ENCODE peak calls at places on chromosomes 11 and 22, in seven cellular contexts. One of them, this sample, is unnamed. For H3K9me3, the result is how much of the 10 kb centered on the place peaks cover.

GRCh38 chr11:36361901-36362391 is 65.9 kb downstream of the PRR5L start:
- DNase-seq in fibroblast of lung: peak
- DNase-seq in lung: no peak
- DNase-seq in right cardiac atrium: peak
- DNase-seq in Peyer's patch: no peak
- DNase-seq in OCI-LY7: no peak
- DNase-seq in transverse colon: no peak
- DNase-seq in this sample: peak

GRCh38 chr22:35552186-35552842 is 11.7 kb downstream of the RASD2 start:
- DNase-seq in Peyer's patch: peak
- DNase-seq in fibroblast of lung: no peak
- DNase-seq in lung: no peak
- DNase-seq in right cardiac atrium: no peak
- DNase-seq in transverse colon: peak
- DNase-seq in OCI-LY7: peak
- DNase-seq in this sample: peak

GRCh38 chr11:92440701-92441338 is 216.2 kb downstream of the FAT3 start:
- DNase-seq in fibroblast of lung: peak
- DNase-seq in OCI-LY7: no peak
- DNase-seq in lung: no peak
- DNase-seq in Peyer's patch: no peak
- DNase-seq in right cardiac atrium: no peak
- DNase-seq in transverse colon: no peak
- DNase-seq in this sample: no peak

GRCh38 chr11:29448246-29448877 is 568.5 kb downstream of the KCNA4 start:
- DNase-seq in lung: no peak
- DNase-seq in fibroblast of lung: peak
- DNase-seq in transverse colon: no peak
- DNase-seq in OCI-LY7: peak
- DNase-seq in Peyer's patch: no peak
- DNase-seq in right cardiac atrium: no peak
- DNase-seq in this sample: peak

GRCh38 chr22:36546092-36546804 is 17.3 kb upstream of the EIF3D start:
- DNase-seq in lung: no peak
- DNase-seq in Peyer's patch: no peak
- DNase-seq in OCI-LY7: peak
- DNase-seq in transverse colon: peak
- DNase-seq in right cardiac atrium: peak
- DNase-seq in fibroblast of lung: peak
- DNase-seq in this sample: peak

GRCh38 chr11:128294001-128294684 is 293.2 kb downstream of the ETS1 start:
- DNase-seq in lung: no peak
- DNase-seq in fibroblast of lung: no peak
- DNase-seq in OCI-LY7: no peak
- DNase-seq in right cardiac atrium: no peak
- DNase-seq in transverse colon: no peak
- DNase-seq in Peyer's patch: no peak
- DNase-seq in this sample: no peak

GRCh38 chr11:69355346-69355940 is 61.5 kb downstream of the MYEOV start:
- DNase-seq in Peyer's patch: no peak
- DNase-seq in right cardiac atrium: no peak
- DNase-seq in fibroblast of lung: no peak
- DNase-seq in transverse colon: no peak
- DNase-seq in lung: no peak
- DNase-seq in OCI-LY7: no peak
- DNase-seq in this sample: no peak

GRCh38 chr11:35099278-35100018 is 39.5 kb upstream of the CD44 start:
- DNase-seq in right cardiac atrium: no peak
- DNase-seq in fibroblast of lung: peak
- DNase-seq in lung: no peak
- DNase-seq in OCI-LY7: no peak
- DNase-seq in Peyer's patch: no peak
- DNase-seq in transverse colon: no peak
- DNase-seq in this sample: peak

GRCh38 chr22:36901411-36902142 is 11.9 kb upstream of the CSF2RB start:
- DNase-seq in Peyer's patch: no peak
- DNase-seq in fibroblast of lung: no peak
- DNase-seq in right cardiac atrium: no peak
- DNase-seq in OCI-LY7: no peak
- DNase-seq in transverse colon: peak
- DNase-seq in lung: no peak
- DNase-seq in this sample: no peak

GRCh38 chr11:119972281-119972680 is 165.6 kb downstream of the TRIM29 start:
- DNase-seq in lung: no peak
- DNase-seq in Peyer's patch: no peak
- DNase-seq in OCI-LY7: no peak
- DNase-seq in fibroblast of lung: no peak
- DNase-seq in transverse colon: no peak
- DNase-seq in right cardiac atrium: no peak
- DNase-seq in this sample: no peak

GRCh38 chr11:74444173-74444832 is 23.0 kb downstream of the KCNE3 start:
- DNase-seq in transverse colon: no peak
- DNase-seq in right cardiac atrium: no peak
- DNase-seq in lung: no peak
- DNase-seq in OCI-LY7: no peak
- DNase-seq in Peyer's patch: no peak
- DNase-seq in fibroblast of lung: no peak
- DNase-seq in this sample: no peak

GRCh38 chr11:66335531-66336233 is 552 bp downstream of the RIN1 start:
- DNase-seq in Peyer's patch: no peak
- DNase-seq in lung: no peak
- DNase-seq in OCI-LY7: no peak
- DNase-seq in transverse colon: no peak
- DNase-seq in right cardiac atrium: peak
- DNase-seq in fibroblast of lung: peak
- DNase-seq in this sample: peak

GRCh38 chr11:70119502-70119901 is 41.4 kb downstream of the ANO1 start:
- DNase-seq in right cardiac atrium: no peak
- DNase-seq in fibroblast of lung: no peak
- DNase-seq in lung: no peak
- DNase-seq in transverse colon: no peak
- DNase-seq in Peyer's patch: no peak
- DNase-seq in OCI-LY7: no peak
- DNase-seq in this sample: no peak

GRCh38 chr11:18743365-18743764 is 17.4 kb upstream of the IGSF22 start:
- DNase-seq in right cardiac atrium: no peak
- DNase-seq in fibroblast of lung: no peak
- DNase-seq in Peyer's patch: no peak
- DNase-seq in lung: no peak
- DNase-seq in transverse colon: no peak
- DNase-seq in OCI-LY7: no peak
- DNase-seq in this sample: no peak

GRCh38 chr11:2522636-2523255 is 77.9 kb downstream of the KCNQ1 start:
- DNase-seq in right cardiac atrium: no peak
- DNase-seq in OCI-LY7: no peak
- DNase-seq in fibroblast of lung: no peak
- DNase-seq in lung: no peak
- DNase-seq in Peyer's patch: peak
- DNase-seq in transverse colon: peak
- DNase-seq in this sample: no peak

GRCh38 chr22:47285981-47286380 is 523.5 kb downstream of the TBC1D22A start:
- DNase-seq in OCI-LY7: no peak
- DNase-seq in right cardiac atrium: no peak
- DNase-seq in Peyer's patch: no peak
- DNase-seq in fibroblast of lung: no peak
- DNase-seq in transverse colon: no peak
- DNase-seq in lung: no peak
- DNase-seq in this sample: no peak

GRCh38 chr22:47284822-47285221 is 522.4 kb downstream of the TBC1D22A start:
- DNase-seq in right cardiac atrium: no peak
- DNase-seq in fibroblast of lung: no peak
- DNase-seq in transverse colon: no peak
- DNase-seq in lung: no peak
- DNase-seq in Peyer's patch: no peak
- DNase-seq in OCI-LY7: no peak
- DNase-seq in this sample: no peak

GRCh38 chr22:47288640-47289039 is 526.2 kb downstream of the TBC1D22A start:
- DNase-seq in OCI-LY7: no peak
- DNase-seq in transverse colon: no peak
- DNase-seq in fibroblast of lung: no peak
- DNase-seq in Peyer's patch: no peak
- DNase-seq in lung: no peak
- DNase-seq in right cardiac atrium: no peak
- DNase-seq in this sample: no peak

GRCh38 chr22:47287516-47287915 is 525.1 kb downstream of the TBC1D22A start:
- DNase-seq in right cardiac atrium: no peak
- DNase-seq in transverse colon: no peak
- DNase-seq in OCI-LY7: no peak
- DNase-seq in Peyer's patch: no peak
- DNase-seq in fibroblast of lung: no peak
- DNase-seq in lung: no peak
- DNase-seq in this sample: no peak

GRCh38 chr22:47286590-47286989 is 524.1 kb downstream of the TBC1D22A start:
- DNase-seq in transverse colon: no peak
- DNase-seq in lung: no peak
- DNase-seq in OCI-LY7: no peak
- DNase-seq in right cardiac atrium: no peak
- DNase-seq in fibroblast of lung: no peak
- DNase-seq in Peyer's patch: no peak
- DNase-seq in this sample: no peak
- H3K9me3 ChIP-seq in transverse colon: under half
- H3K9me3 ChIP-seq in lung: under half
- H3K9me3 ChIP-seq in OCI-LY7: under half
- H3K9me3 ChIP-seq in right cardiac atrium: under half
- H3K9me3 ChIP-seq in fibroblast of lung: under half
- H3K9me3 ChIP-seq in Peyer's patch: under half
- H3K9me3 ChIP-seq in this sample: under half

GRCh38 chr11:134170909-134171281 is 52.9 kb downstream of the NCAPD3 start:
- DNase-seq in Peyer's patch: no peak
- DNase-seq in lung: no peak
- DNase-seq in transverse colon: no peak
- DNase-seq in right cardiac atrium: no peak
- DNase-seq in OCI-LY7: no peak
- DNase-seq in fibroblast of lung: peak
- DNase-seq in this sample: peak

GRCh38 chr11:134171951-134172350 is 51.8 kb downstream of the NCAPD3 start:
- DNase-seq in fibroblast of lung: no peak
- DNase-seq in OCI-LY7: no peak
- DNase-seq in lung: no peak
- DNase-seq in right cardiac atrium: no peak
- DNase-seq in transverse colon: no peak
- DNase-seq in Peyer's patch: no peak
- DNase-seq in this sample: no peak

GRCh38 chr11:134176284-134176683 is 47.5 kb downstream of the NCAPD3 start:
- DNase-seq in right cardiac atrium: no peak
- DNase-seq in transverse colon: no peak
- DNase-seq in lung: no peak
- DNase-seq in Peyer's patch: no peak
- DNase-seq in fibroblast of lung: no peak
- DNase-seq in OCI-LY7: no peak
- DNase-seq in this sample: no peak

GRCh38 chr11:134170177-134170908 is 53.4 kb downstream of the NCAPD3 start:
- DNase-seq in transverse colon: no peak
- DNase-seq in OCI-LY7: no peak
- DNase-seq in Peyer's patch: no peak
- DNase-seq in lung: no peak
- DNase-seq in right cardiac atrium: no peak
- DNase-seq in fibroblast of lung: no peak
- DNase-seq in this sample: no peak

GRCh38 chr11:134173296-134173695 is 50.5 kb downstream of the NCAPD3 start:
- DNase-seq in OCI-LY7: no peak
- DNase-seq in fibroblast of lung: no peak
- DNase-seq in transverse colon: no peak
- DNase-seq in lung: no peak
- DNase-seq in Peyer's patch: no peak
- DNase-seq in right cardiac atrium: no peak
- DNase-seq in this sample: no peak
- H3K9me3 ChIP-seq in OCI-LY7: under half
- H3K9me3 ChIP-seq in fibroblast of lung: under half
- H3K9me3 ChIP-seq in transverse colon: under half
- H3K9me3 ChIP-seq in lung: under half
- H3K9me3 ChIP-seq in Peyer's patch: under half
- H3K9me3 ChIP-seq in right cardiac atrium: under half
- H3K9me3 ChIP-seq in this sample: under half

DNA sequence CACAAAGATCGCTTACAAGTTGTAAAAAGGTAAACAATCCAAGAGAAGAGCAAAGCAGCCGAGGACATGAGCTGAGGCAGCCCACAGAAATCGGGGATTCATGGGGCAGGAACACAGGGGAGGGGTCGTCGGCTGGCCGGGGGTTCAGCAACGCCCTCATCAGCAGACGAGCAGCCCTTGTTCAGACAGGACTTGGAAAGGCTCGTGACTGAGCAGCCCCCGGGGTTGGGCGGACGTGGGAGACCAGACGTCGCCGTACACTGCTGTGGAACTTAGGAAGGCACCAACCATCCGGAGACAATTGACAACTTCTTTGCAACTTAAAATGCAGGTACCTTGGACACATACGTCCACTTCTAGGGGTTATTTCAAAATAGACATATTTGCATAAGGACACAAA is 370.5 kb downstream of the BRD1 start:
- DNase-seq in OCI-LY7: no peak
- DNase-seq in fibroblast of lung: no peak
- DNase-seq in transverse colon: no peak
- DNase-seq in lung: no peak
- DNase-seq in right cardiac atrium: no peak
- DNase-seq in Peyer's patch: no peak
- DNase-seq in this sample: no peak
- H3K9me3 ChIP-seq in OCI-LY7: under half
- H3K9me3 ChIP-seq in fibroblast of lung: under half
- H3K9me3 ChIP-seq in transverse colon: under half
- H3K9me3 ChIP-seq in lung: under half
- H3K9me3 ChIP-seq in right cardiac atrium: under half
- H3K9me3 ChIP-seq in Peyer's patch: under half
- H3K9me3 ChIP-seq in this sample: under half

DNA sequence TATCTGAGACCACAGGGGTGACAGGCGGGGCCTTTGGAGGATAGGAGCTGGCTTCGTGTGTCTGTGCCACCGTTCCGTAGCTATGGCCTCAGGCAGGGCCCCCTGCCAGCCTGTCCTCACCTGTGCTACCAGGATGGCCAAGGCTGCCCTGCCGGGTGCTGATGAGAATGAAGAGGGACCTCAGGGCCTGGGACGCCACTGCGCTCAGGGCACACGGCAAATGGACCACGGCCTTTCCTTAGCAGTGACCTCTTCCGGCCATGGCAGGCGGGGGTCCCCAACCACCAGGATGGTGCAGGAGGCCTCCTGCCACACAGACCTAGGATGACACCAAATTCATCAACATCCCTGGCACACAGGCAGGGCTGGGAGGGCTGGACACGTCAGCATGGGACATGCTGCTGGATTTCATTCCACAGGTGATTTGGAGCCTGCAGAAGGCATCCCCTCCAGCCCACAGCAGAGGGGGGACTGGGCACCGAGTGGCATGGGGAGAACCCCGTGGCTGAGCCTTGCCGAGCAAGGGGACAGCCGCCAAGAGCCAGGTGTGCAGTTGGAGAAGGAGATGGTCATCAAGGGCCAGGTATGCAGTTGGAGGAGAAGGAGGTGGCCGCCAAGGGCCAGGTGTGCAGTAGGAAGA is 1321.0 kb downstream of the BRD1 start:
- DNase-seq in fibroblast of lung: no peak
- DNase-seq in Peyer's patch: no peak
- DNase-seq in lung: no peak
- DNase-seq in right cardiac atrium: no peak
- DNase-seq in OCI-LY7: no peak
- DNase-seq in transverse colon: no peak
- DNase-seq in this sample: no peak
- H3K9me3 ChIP-seq in fibroblast of lung: under half
- H3K9me3 ChIP-seq in Peyer's patch: under half
- H3K9me3 ChIP-seq in lung: under half
- H3K9me3 ChIP-seq in right cardiac atrium: under half
- H3K9me3 ChIP-seq in OCI-LY7: under half
- H3K9me3 ChIP-seq in transverse colon: under half
- H3K9me3 ChIP-seq in this sample: under half

GRCh38 chr22:41193829-41194228 is 11.3 kb upstream of the L3MBTL2 start:
- DNase-seq in right cardiac atrium: no peak
- DNase-seq in OCI-LY7: no peak
- DNase-seq in transverse colon: no peak
- DNase-seq in lung: no peak
- DNase-seq in Peyer's patch: no peak
- DNase-seq in fibroblast of lung: no peak
- DNase-seq in this sample: no peak
- H3K9me3 ChIP-seq in right cardiac atrium: under half
- H3K9me3 ChIP-seq in OCI-LY7: under half
- H3K9me3 ChIP-seq in transverse colon: under half
- H3K9me3 ChIP-seq in lung: under half
- H3K9me3 ChIP-seq in Peyer's patch: under half
- H3K9me3 ChIP-seq in fibroblast of lung: under half
- H3K9me3 ChIP-seq in this sample: under half

This sample was measured in adipocyte.